ENCODE peak calls at places on chromosome 9, in seven cellular contexts. One of them, this sample, is unnamed.

GRCh38 chr9:11319477-11320060 is 706.8 kb upstream of the PTPRD start:
- DNase-seq in OCI-M1: peak
- DNase-seq in ovary: no peak
- DNase-seq in iPS-NIHi11: peak
- DNase-seq in stimulated activated CD8-positive, alpha-beta memory T cell treated with anti-CD3 and anti-CD28 coated beads, Interleukin-7, amount 100 ng/mL, for 1 hour: no peak
- DNase-seq in body of pancreas: peak
- DNase-seq in neural progenitor cell: peak
- DNase-seq in this sample: peak

GRCh38 chr9:123669355-123669754 is 260.6 kb downstream of the DENND1A start:
- DNase-seq in neural progenitor cell: peak
- DNase-seq in OCI-M1: no peak
- DNase-seq in ovary: no peak
- DNase-seq in stimulated activated CD8-positive, alpha-beta memory T cell treated with anti-CD3 and anti-CD28 coated beads, Interleukin-7, amount 100 ng/mL, for 1 hour: no peak
- DNase-seq in iPS-NIHi11: peak
- DNase-seq in body of pancreas: no peak
- DNase-seq in this sample: peak

GRCh38 chr9:14303526-14303925 is 10.4 kb downstream of the NFIB start:
- DNase-seq in stimulated activated CD8-positive, alpha-beta memory T cell treated with anti-CD3 and anti-CD28 coated beads, Interleukin-7, amount 100 ng/mL, for 1 hour: no peak
- DNase-seq in ovary: no peak
- DNase-seq in OCI-M1: no peak
- DNase-seq in iPS-NIHi11: no peak
- DNase-seq in neural progenitor cell: no peak
- DNase-seq in body of pancreas: no peak
- DNase-seq in this sample: no peak

GRCh38 chr9:129640086-129640870 is 1.7 kb downstream of the ASB6 start:
- DNase-seq in body of pancreas: peak
- DNase-seq in ovary: peak
- DNase-seq in stimulated activated CD8-positive, alpha-beta memory T cell treated with anti-CD3 and anti-CD28 coated beads, Interleukin-7, amount 100 ng/mL, for 1 hour: no peak
- DNase-seq in iPS-NIHi11: no peak
- DNase-seq in neural progenitor cell: no peak
- DNase-seq in OCI-M1: no peak
- DNase-seq in this sample: no peak

GRCh38 chr9:109317979-109318671 is 2.7 kb downstream of the EPB41L4B start:
- DNase-seq in OCI-M1: no peak
- DNase-seq in ovary: no peak
- DNase-seq in body of pancreas: peak
- DNase-seq in stimulated activated CD8-positive, alpha-beta memory T cell treated with anti-CD3 and anti-CD28 coated beads, Interleukin-7, amount 100 ng/mL, for 1 hour: no peak
- DNase-seq in iPS-NIHi11: no peak
- DNase-seq in neural progenitor cell: peak
- DNase-seq in this sample: peak

GRCh38 chr9:112038017-112038408 is 137.1 kb downstream of the SUSD1 start:
- DNase-seq in ovary: no peak
- DNase-seq in stimulated activated CD8-positive, alpha-beta memory T cell treated with anti-CD3 and anti-CD28 coated beads, Interleukin-7, amount 100 ng/mL, for 1 hour: no peak
- DNase-seq in neural progenitor cell: no peak
- DNase-seq in body of pancreas: no peak
- DNase-seq in iPS-NIHi11: no peak
- DNase-seq in OCI-M1: no peak
- DNase-seq in this sample: no peak

GRCh38 chr9:135955981-135956797 is 5.0 kb downstream of the UBAC1 start:
- DNase-seq in OCI-M1: no peak
- DNase-seq in stimulated activated CD8-positive, alpha-beta memory T cell treated with anti-CD3 and anti-CD28 coated beads, Interleukin-7, amount 100 ng/mL, for 1 hour: no peak
- DNase-seq in neural progenitor cell: no peak
- DNase-seq in ovary: no peak
- DNase-seq in body of pancreas: no peak
- DNase-seq in iPS-NIHi11: no peak
- DNase-seq in this sample: no peak

GRCh38 chr9:88530051-88530450 is 4.9 kb upstream of the NXNL2 start:
- DNase-seq in body of pancreas: peak
- DNase-seq in ovary: no peak
- DNase-seq in neural progenitor cell: no peak
- DNase-seq in OCI-M1: no peak
- DNase-seq in iPS-NIHi11: no peak
- DNase-seq in stimulated activated CD8-positive, alpha-beta memory T cell treated with anti-CD3 and anti-CD28 coated beads, Interleukin-7, amount 100 ng/mL, for 1 hour: no peak
- DNase-seq in this sample: no peak

GRCh38 chr9:136721339-136722092 is 9.1 kb downstream of the DIPK1B start:
- DNase-seq in neural progenitor cell: no peak
- DNase-seq in body of pancreas: no peak
- DNase-seq in iPS-NIHi11: no peak
- DNase-seq in stimulated activated CD8-positive, alpha-beta memory T cell treated with anti-CD3 and anti-CD28 coated beads, Interleukin-7, amount 100 ng/mL, for 1 hour: no peak
- DNase-seq in ovary: no peak
- DNase-seq in OCI-M1: no peak
- DNase-seq in this sample: no peak

This sample was measured in retina.